ENCODE peak calls at places on chromosomes 1 and 21, in five cellular contexts. C is activated T-cell treated with anti-CD3 and anti-CD28 coated beads for 24 hours; A is GM10248; R is activated CD4-positive, alpha-beta T cell treated with anti-CD3 and anti-CD28 coated beads, Interleukin-2, amount 10 ng/mL, durations not matched to agents 7 days and 5 days; H is kidney tubule cell. O is an unnamed sample.

GRCh38 chr1:202165267-202165941 is 5.0 kb upstream of the PTPN7 start:
- DNase-seq in C (no peak), A (no peak), R (no peak), H (no peak), O (no peak)

GRCh38 chr1:225908773-225909172 is 15.3 kb downstream of the PYCR2 start:
- DNase-seq in C (no peak), A (no peak), R (no peak), H (no peak), O (no peak)

GRCh38 chr1:55813619-55814018 is 598.5 kb upstream of the USP24 start:
- DNase-seq in C (no peak), A (no peak), R (no peak), H (peak), O (no peak)

GRCh38 chr1:21331752-21332480 is 41.7 kb upstream of the ECE1 start:
- DNase-seq in C (no peak), A (no peak), R (no peak), H (no peak), O (no peak)

GRCh38 chr1:22140681-22141080 is 2.2 kb downstream of the WNT4 start:
- DNase-seq in C (no peak), A (no peak), R (no peak), H (peak), O (no peak)

GRCh38 chr1:205535866-205536758 is 31.6 kb downstream of the CDK18 start:
- DNase-seq in C (no peak), A (no peak), R (no peak), H (no peak), O (no peak)

GRCh38 chr1:231924183-231924582 is 297.6 kb downstream of the DISC1 start:
- DNase-seq in C (no peak), A (no peak), R (no peak), H (no peak), O (no peak)

GRCh38 chr1:234763361-234763760 is 153.4 kb upstream of the IRF2BP2 start:
- DNase-seq in C (no peak), A (no peak), R (no peak), H (no peak), O (no peak)

GRCh38 chr21:36647279-36648093 is 51.4 kb upstream of the SIM2 start:
- DNase-seq in C (no peak), A (no peak), R (no peak), H (peak), O (peak)

GRCh38 chr1:30171956-30172694 is 551.3 kb downstream of the MATN1 start:
- DNase-seq in C (no peak), A (no peak), R (no peak), H (no peak), O (no peak)

GRCh38 chr1:192809286-192810252 is 730 bp downstream of the RGS2 start:
- DNase-seq in C (peak), A (no peak), R (peak), H (peak), O (peak)

GRCh38 chr1:175191654-175192053 is 922 bp downstream of the KIAA0040 start:
- DNase-seq in C (no peak), A (peak), R (peak), H (peak), O (peak)

GRCh38 chr21:36699026-36699545 is at the start of gene SIM2:
- DNase-seq in C (no peak), A (peak), R (no peak), H (peak), O (peak)

GRCh38 chr1:1264868-1265272 is 8.8 kb downstream of the UBE2J2 start:
- DNase-seq in C (no peak), A (no peak), R (no peak), H (peak), O (peak)

GRCh38 chr1:2249559-2249906 is 21.4 kb downstream of the SKI start:
- DNase-seq in C (no peak), A (no peak), R (no peak), H (no peak), O (no peak)

GRCh38 chr1:6460349-6461236 is 5.4 kb downstream of the TNFRSF25 start:
- DNase-seq in C (peak), A (peak), R (peak), H (no peak), O (no peak)

GRCh38 chr1:60847855-60848582 is 234.3 kb upstream of the NFIA start:
- DNase-seq in C (no peak), A (no peak), R (no peak), H (no peak), O (no peak)

GRCh38 chr1:94332952-94333351 is 85.2 kb upstream of the ABCD3 start:
- DNase-seq in C (no peak), A (peak), R (no peak), H (peak), O (peak)

GRCh38 chr1:11272842-11273594 is at the start of gene UBIAD1:
- DNase-seq in C (peak), A (peak), R (peak), H (peak), O (peak)

GRCh38 chr1:231118704-231119453 is 43.0 kb upstream of the TRIM67 start:
- DNase-seq in C (no peak), A (no peak), R (no peak), H (no peak), O (no peak)

GRCh38 chr1:93317207-93317606 is 28.5 kb upstream of the DR1 start:
- DNase-seq in C (no peak), A (no peak), R (no peak), H (no peak), O (no peak)

GRCh38 chr1:88655145-88655544 is 28.9 kb upstream of the PKN2 start:
- DNase-seq in C (no peak), A (no peak), R (no peak), H (no peak), O (no peak)

GRCh38 chr1:208988811-208989222 is 594.7 kb upstream of the CAMK1G start:
- DNase-seq in C (peak), A (peak), R (peak), H (peak), O (peak)

GRCh38 chr1:43317817-43318471 is 17.2 kb downstream of the TIE1 start:
- DNase-seq in C (no peak), A (no peak), R (no peak), H (no peak), O (no peak)